ENCODE peak calls at places on chromosomes 4 and X, in eight cellular contexts. D, V, O, R, P, E, W and X are unnamed samples.

GRCh38 chr4:122914292-122914904 is 8.0 kb downstream of the NUDT6 start:
- DNase-seq in D (peak), V (no peak), O (no peak), R (no peak), P (no peak), E (no peak), W (no peak), X (no peak)

GRCh38 chr4:73446336-73446938 is 10.4 kb downstream of the AFP start:
- DNase-seq in D (peak), V (peak), O (no peak), R (no peak), P (no peak), E (no peak), W (no peak), X (peak)

GRCh38 chr4:149690726-149691125 is 124.9 kb downstream of the IQCM start:
- DNase-seq in D (no peak), V (no peak), O (peak), R (no peak), P (no peak), E (no peak), W (no peak), X (peak)

GRCh38 chr4:183828125-183828524 is 77.0 kb upstream of the STOX2 start:
- DNase-seq in D (no peak), V (no peak), O (no peak), R (no peak), P (no peak), E (no peak), W (no peak), X (no peak)

GRCh38 chr4:175470141-175470540 is 341.9 kb downstream of the GPM6A start:
- DNase-seq in D (no peak), V (no peak), O (no peak), R (no peak), P (no peak), E (no peak), W (no peak), X (no peak)

GRCh38 chrX:132488819-132489255 is at the start of gene MBNL3:
- DNase-seq in D (peak), V (peak), O (peak), R (peak), P (peak), E (peak), W (peak), X (peak)

GRCh38 chr4:94156816-94157215 is 50.8 kb upstream of the SMARCAD1 start:
- DNase-seq in D (no peak), V (no peak), O (no peak), R (no peak), P (no peak), E (no peak), W (no peak), X (no peak)

GRCh38 chrX:22748093-22748999 is 251.4 kb upstream of the DDX53 start:
- DNase-seq in D (peak), V (peak), O (peak), R (no peak), P (no peak), E (peak), W (peak), X (peak)

GRCh38 chrX:109967151-109967550 is 35.8 kb upstream of the TMEM164 start:
- DNase-seq in D (no peak), V (no peak), O (no peak), R (no peak), P (no peak), E (no peak), W (no peak), X (no peak)

GRCh38 chr4:52743444-52744019 is 7.7 kb downstream of the ERVMER34-1 start:
- DNase-seq in D (no peak), V (no peak), O (no peak), R (no peak), P (no peak), E (no peak), W (no peak), X (no peak)

GRCh38 chrX:123399709-123400108 is 215.6 kb downstream of the GRIA3 start:
- DNase-seq in D (no peak), V (no peak), O (no peak), R (no peak), P (no peak), E (no peak), W (no peak), X (no peak)

GRCh38 chr4:186104895-186105720 is 604 bp downstream of the FAM149A start:
- DNase-seq in D (peak), V (no peak), O (peak), R (peak), P (no peak), E (no peak), W (peak), X (peak)

GRCh38 chr4:111602848-111603247 is 542.4 kb upstream of the FAM241A start:
- DNase-seq in D (no peak), V (no peak), O (no peak), R (no peak), P (no peak), E (no peak), W (no peak), X (peak)

GRCh38 chr4:182144621-182145359 is 98.4 kb upstream of the TENM3 start:
- DNase-seq in D (no peak), V (peak), O (peak), R (no peak), P (no peak), E (no peak), W (peak), X (peak)

GRCh38 chr4:128477540-128477939 is 189.9 kb upstream of the PGRMC2 start:
- DNase-seq in D (no peak), V (no peak), O (no peak), R (no peak), P (no peak), E (no peak), W (no peak), X (no peak)

GRCh38 chrX:38233891-38234807 is 13.5 kb upstream of the SRPX start:
- DNase-seq in D (no peak), V (no peak), O (no peak), R (no peak), P (no peak), E (no peak), W (peak), X (no peak)

GRCh38 chrX:2635366-2635765 is 55.7 kb upstream of the CD99 start:
- DNase-seq in D (no peak), V (no peak), O (no peak), R (no peak), P (no peak), E (no peak), W (no peak), X (no peak)

GRCh38 chr4:140839396-140839795 is 83.2 kb upstream of the TBC1D9 start:
- DNase-seq in D (no peak), V (no peak), O (no peak), R (no peak), P (no peak), E (no peak), W (no peak), X (no peak)

GRCh38 chr4:129282293-129282692 is 186.3 kb downstream of the C4orf33 start:
- DNase-seq in D (no peak), V (no peak), O (no peak), R (no peak), P (no peak), E (no peak), W (no peak), X (no peak)

GRCh38 chr4:30789219-30789671 is 69.1 kb downstream of the PCDH7 start:
- DNase-seq in D (no peak), V (no peak), O (no peak), R (no peak), P (no peak), E (no peak), W (no peak), X (no peak)

GRCh38 chrX:16712825-16713155 is 321 bp upstream of the CTPS2 start:
- DNase-seq in D (no peak), V (no peak), O (no peak), R (no peak), P (no peak), E (no peak), W (no peak), X (no peak)

GRCh38 chr4:174402470-174403176 is 118.9 kb downstream of the CEP44 start:
- DNase-seq in D (no peak), V (no peak), O (peak), R (no peak), P (no peak), E (no peak), W (no peak), X (no peak)

GRCh38 chr4:176742211-176742610 is 50.5 kb downstream of the VEGFC start:
- DNase-seq in D (no peak), V (no peak), O (no peak), R (no peak), P (no peak), E (no peak), W (no peak), X (no peak)